ENCODE peak calls at places on chromosome 21, in four cellular contexts. M is HCT116, J is lower lobe of right lung, U is left ventricle myocardium inferior. L is an unnamed sample.

GRCh38 chr21:44741921-44742320 is 30.5 kb upstream of the TSPEAR start:
- DNase-seq in J (no peak), M (no peak), U (no peak), L (no peak)

GRCh38 chr21:42975886-42976608 is 1.7 kb downstream of the PKNOX1 start:
- DNase-seq in M (no peak), J (no peak), U (no peak), L (no peak)

GRCh38 chr21:28982637-28983036 is 10.0 kb downstream of the LTN1 start:
- DNase-seq in M (no peak), U (no peak), J (no peak), L (no peak)

GRCh38 chr21:26080211-26080610 is 90.4 kb downstream of the APP start:
- DNase-seq in J (no peak), U (no peak), M (no peak), L (no peak)

GRCh38 chr21:37742532-37742931 is 173.7 kb downstream of the KCNJ6 start:
- DNase-seq in U (no peak), J (no peak), M (no peak), L (no peak)

GRCh38 chr21:29155118-29155932 is 24.9 kb downstream of the MAP3K7CL start:
- DNase-seq in U (peak), M (no peak), J (peak), L (no peak)

GRCh38 chr21:44062380-44062779 is 44.8 kb upstream of the PWP2 start:
- DNase-seq in J (no peak), U (no peak), M (no peak), L (no peak)

GRCh38 chr21:42566524-42567180 is 53.0 kb downstream of the SLC37A1 start:
- DNase-seq in M (no peak), J (peak), U (no peak), L (no peak)

GRCh38 chr21:43988016-43988415 is 24.1 kb upstream of the TRAPPC10 start:
- DNase-seq in U (no peak), J (no peak), M (no peak), L (no peak)

GRCh38 chr21:37166733-37167132 is 93.7 kb downstream of the TTC3 start:
- DNase-seq in J (no peak), U (no peak), M (peak), L (no peak)

GRCh38 chr21:38798481-38798882 is 7.2 kb upstream of the ETS2 start:
- DNase-seq in U (no peak), J (no peak), M (peak), L (no peak)

GRCh38 chr21:41803316-41803715 is 36.5 kb upstream of the RIPK4 start:
- DNase-seq in J (no peak), U (no peak), M (no peak), L (no peak)

GRCh38 chr21:25329227-25329626 is 278.1 kb downstream of the MRPL39 start:
- DNase-seq in M (no peak), U (no peak), J (no peak), L (peak)

GRCh38 chr21:43775795-43776430 is at the start of gene CSTB:
- DNase-seq in J (peak), U (peak), M (peak), L (no peak)

GRCh38 chr21:37914211-37914900 is 1.9 kb downstream of the KCNJ6 start:
- DNase-seq in U (no peak), M (no peak), J (peak), L (no peak)

GRCh38 chr21:36155603-36156338 is 853 bp upstream of the DOP1B start:
- DNase-seq in U (peak), M (no peak), J (peak), L (no peak)

GRCh38 chr21:28791595-28792282 is 200.9 kb downstream of the LTN1 start:
- DNase-seq in M (no peak), J (no peak), U (no peak), L (no peak)

GRCh38 chr21:17463441-17463840 is 49.4 kb upstream of the CXADR start:
- DNase-seq in U (no peak), M (no peak), J (no peak), L (peak)

GRCh38 chr21:36716836-36717235 is 17.9 kb downstream of the SIM2 start:
- DNase-seq in M (no peak), J (no peak), U (no peak), L (no peak)

GRCh38 chr21:25457411-25457810 is 149.9 kb downstream of the MRPL39 start:
- DNase-seq in U (no peak), J (no peak), M (no peak), L (peak)

GRCh38 chr21:42564561-42564971 is 50.9 kb downstream of the SLC37A1 start:
- DNase-seq in U (no peak), J (peak), M (no peak), L (no peak)

GRCh38 chr21:15669247-15669646 is 60.5 kb upstream of the USP25 start:
- DNase-seq in M (no peak), U (no peak), J (no peak), L (no peak)

GRCh38 chr21:44089001-44089911 is 17.9 kb upstream of the PWP2 start:
- DNase-seq in J (no peak), U (no peak), M (no peak), L (no peak)

GRCh38 chr21:25898671-25899070 is 163.9 kb downstream of the GABPA start:
- DNase-seq in U (no peak), M (no peak), J (no peak), L (no peak)

GRCh38 chr21:26840912-26841311 is 4.3 kb downstream of the ADAMTS1 start:
- DNase-seq in M (no peak), J (no peak), U (peak), L (no peak)

GRCh38 chr21:43622796-43623195 is 36.5 kb downstream of the HSF2BP start:
- DNase-seq in J (no peak), U (no peak), M (no peak), L (no peak)

GRCh38 chr21:33543505-33544129 is 779 bp downstream of the SON start:
- DNase-seq in J (peak), U (peak), M (no peak), L (no peak)

GRCh38 chr21:17390575-17390974 is 122.3 kb upstream of the CXADR start:
- DNase-seq in J (no peak), U (no peak), M (no peak), L (no peak)

GRCh38 chr21:43611598-43612369 is 47.5 kb downstream of the HSF2BP start:
- DNase-seq in J (peak), U (peak), M (peak), L (peak)

GRCh38 chr21:39952265-39952664 is 85.0 kb downstream of the PCP4 start:
- DNase-seq in M (no peak), J (no peak), U (no peak), L (no peak)
- TF ChIP-seq CTCF in M (no peak), J (no peak), U (no peak), L (no peak)

GRCh38 chr21:35138665-35139381 is 89.7 kb upstream of the RUNX1 start:
- DNase-seq in U (no peak), M (peak), J (no peak), L (peak)
- H3K4me3 ChIP-seq in U (no peak), M (peak), J (no peak), L (no peak)

GRCh38 chr21:45983981-45984551 is 2.5 kb downstream of the COL6A1 start:
- DNase-seq in J (peak), M (no peak), U (peak), L (no peak)

GRCh38 chr21:45986316-45987051 is 4.9 kb downstream of the COL6A1 start:
- DNase-seq in J (no peak), U (peak), M (no peak), L (no peak)

GRCh38 chr21:45982758-45983731 is 1.5 kb downstream of the COL6A1 start:
- DNase-seq in M (no peak), U (peak), J (peak), L (no peak)

GRCh38 chr21:45985471-45986315 is 4.1 kb downstream of the COL6A1 start:
- DNase-seq in M (no peak), U (peak), J (peak), L (no peak)

DNA sequence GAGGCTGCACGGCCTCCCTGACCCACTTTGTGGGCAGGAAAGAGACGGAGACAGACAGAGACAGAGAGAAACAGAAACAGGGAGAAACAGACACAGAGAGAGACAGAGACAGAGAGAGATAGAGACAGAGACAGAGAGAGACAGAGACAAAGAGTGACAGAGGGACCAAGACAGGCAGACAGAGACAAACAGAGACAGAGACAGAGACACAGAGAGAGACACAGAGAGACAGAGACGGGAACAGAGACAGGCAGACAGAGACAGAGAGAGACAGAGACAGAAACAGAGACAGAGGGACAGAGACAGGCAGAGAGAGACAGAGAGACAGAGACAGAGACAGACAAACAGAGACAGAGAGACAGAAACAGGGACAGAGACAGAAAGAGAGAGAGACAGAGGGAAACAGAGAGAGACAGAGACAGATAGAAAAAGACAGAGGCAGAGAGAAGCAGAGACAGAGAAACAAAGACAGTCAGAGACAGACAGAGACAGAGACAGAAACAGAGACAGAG is 3.1 kb downstream of the COL6A1 start:
- DNase-seq in J (no peak), U (no peak), M (no peak), L (no peak)
- H3K27ac ChIP-seq in J (peak), U (peak), M (no peak), L (no peak)

GRCh38 chr21:18950045-18950740 is 546.6 kb upstream of the TMPRSS15 start:
- DNase-seq in J (no peak), M (no peak), U (no peak), L (no peak)

GRCh38 chr21:18954415-18954972 is 550.9 kb upstream of the TMPRSS15 start:
- DNase-seq in U (no peak), J (no peak), M (no peak), L (no peak)

DNA sequence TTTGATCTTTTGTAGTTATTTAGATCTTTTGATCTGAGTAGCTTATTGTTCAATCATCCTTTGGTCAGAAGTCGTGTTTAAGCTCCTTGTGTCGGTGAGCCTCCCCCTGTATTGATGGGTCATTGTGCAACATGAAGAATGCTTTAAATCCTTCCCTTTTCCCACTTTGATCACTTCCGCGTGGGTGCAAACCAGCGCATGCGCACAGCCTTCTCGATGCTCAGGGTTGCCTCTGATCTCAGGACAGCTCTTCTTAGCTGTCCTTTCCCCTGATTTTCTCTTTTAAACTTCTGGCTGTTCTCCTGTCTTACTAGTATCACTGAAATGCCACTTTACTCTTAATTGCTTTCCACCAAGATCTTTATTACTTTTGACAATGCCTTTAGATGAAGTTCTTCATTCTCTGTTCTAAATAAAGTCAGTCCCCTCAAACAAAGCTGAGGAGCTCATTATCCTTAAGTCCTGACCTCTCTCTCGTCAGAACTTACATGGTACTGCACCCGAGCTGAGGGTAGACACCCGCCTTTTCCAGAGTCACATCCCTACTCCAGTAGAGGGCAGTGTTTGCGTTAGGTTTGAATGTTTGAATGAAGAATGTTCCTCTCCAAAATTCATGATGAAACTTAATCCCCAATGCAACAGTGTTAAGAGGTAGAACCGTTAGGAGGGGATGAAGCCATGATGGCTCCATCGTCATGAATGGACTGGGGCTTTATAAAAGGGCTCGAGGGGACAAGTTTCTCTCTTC is 547.9 kb upstream of the TMPRSS15 start:
- DNase-seq in J (no peak), M (no peak), U (no peak), L (no peak)
- TF ChIP-seq CTCF in J (peak), M (no peak), U (peak), L (no peak)

DNA sequence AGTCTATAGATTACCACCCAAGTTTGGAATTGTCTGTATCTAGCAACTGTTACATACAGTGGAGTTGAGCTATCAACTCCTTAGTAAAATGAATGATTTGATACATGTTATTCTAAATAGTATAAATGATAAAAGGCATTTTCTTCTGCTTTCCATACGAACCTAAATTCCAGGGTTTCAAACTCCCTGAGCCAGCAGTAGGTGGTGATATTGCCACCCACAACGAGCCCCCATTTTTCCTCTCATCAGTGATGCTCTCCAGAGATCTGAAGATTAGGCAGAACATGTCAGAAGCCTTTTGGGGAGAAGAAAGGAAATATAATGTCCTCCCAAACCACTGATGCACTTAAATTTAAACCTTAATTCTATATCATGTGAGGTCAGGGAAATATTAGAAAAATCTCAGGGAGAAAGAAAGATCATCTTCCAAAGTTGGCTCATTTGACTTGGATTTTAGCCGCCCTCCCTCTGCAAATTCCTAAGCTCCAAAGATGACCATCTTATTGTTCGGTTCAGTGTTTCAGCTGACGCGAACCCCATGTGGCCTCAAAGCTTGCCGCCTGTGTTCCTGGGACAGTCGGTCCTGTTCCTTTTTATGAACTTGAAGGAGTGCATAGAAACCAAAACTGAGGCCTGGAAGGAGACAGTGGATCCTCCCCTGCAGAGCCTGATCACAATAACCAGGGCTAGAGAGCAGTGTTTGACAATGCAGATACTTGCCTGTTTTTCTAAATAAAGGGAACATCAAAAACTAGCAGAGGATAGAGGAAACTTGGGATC is 2.3 kb downstream of the EVA1C start:
- DNase-seq in J (no peak), M (no peak), U (no peak), L (no peak)
- H3K4me3 ChIP-seq in J (peak), M (no peak), U (peak), L (no peak)